ENCODE peak calls at places on chromosomes 2 and 18, in six cellular contexts. Q, A, R, O, D and Z are unnamed samples.

GRCh38 chr2:55045685-55046221 is 4.5 kb downstream of the RTN4 start:
- DNase-seq in Q (no peak), A (no peak), R (no peak), O (no peak), D (peak), Z (no peak)

GRCh38 chr2:172968061-172968469 is 107.6 kb upstream of the MAP3K20 start:
- DNase-seq in Q (no peak), A (no peak), R (no peak), O (peak), D (peak), Z (no peak)

GRCh38 chr2:15780912-15781574 is 159.3 kb upstream of the MYCN start:
- DNase-seq in Q (no peak), A (no peak), R (peak), O (no peak), D (no peak), Z (no peak)

GRCh38 chr2:104860141-104860790 is 6.4 kb downstream of the POU3F3 start:
- DNase-seq in Q (no peak), A (no peak), R (peak), O (no peak), D (no peak), Z (no peak)

GRCh38 chr18:31275722-31276463 is 42.1 kb upstream of the DSG1 start:
- DNase-seq in Q (no peak), A (no peak), R (no peak), O (no peak), D (peak), Z (peak)

GRCh38 chr18:54360406-54360805 is 2.7 kb downstream of the C18orf54 start:
- DNase-seq in Q (no peak), A (no peak), R (peak), O (no peak), D (no peak), Z (no peak)

GRCh38 chr2:28233070-28233718 is 159.5 kb upstream of the FOSL2 start:
- DNase-seq in Q (no peak), A (no peak), R (no peak), O (no peak), D (peak), Z (no peak)

GRCh38 chr2:144320491-144320890 is 199.4 kb downstream of the ZEB2 start:
- DNase-seq in Q (no peak), A (no peak), R (no peak), O (no peak), D (peak), Z (peak)

GRCh38 chr2:18750662-18751554 is 161.5 kb upstream of the NT5C1B start:
- DNase-seq in Q (no peak), A (no peak), R (no peak), O (no peak), D (peak), Z (no peak)

GRCh38 chr2:10196275-10196892 is 73.8 kb downstream of the RRM2 start:
- DNase-seq in Q (peak), A (no peak), R (no peak), O (no peak), D (no peak), Z (no peak)

GRCh38 chr18:60506682-60507081 is 134.1 kb upstream of the MC4R start:
- DNase-seq in Q (peak), A (no peak), R (no peak), O (no peak), D (no peak), Z (no peak)

GRCh38 chr18:68764016-68764415 is 33.9 kb upstream of the CCDC102B start:
- DNase-seq in Q (no peak), A (no peak), R (no peak), O (no peak), D (peak), Z (no peak)

GRCh38 chr2:170475878-170476277 is 239.3 kb upstream of the SP5 start:
- DNase-seq in Q (no peak), A (no peak), R (no peak), O (no peak), D (peak), Z (no peak)

GRCh38 chr2:126704434-126705165 is 48.6 kb downstream of the GYPC start:
- DNase-seq in Q (no peak), A (no peak), R (no peak), O (no peak), D (no peak), Z (no peak)

GRCh38 chr2:159564081-159564480 is 52.3 kb downstream of the BAZ2B start:
- DNase-seq in Q (peak), A (no peak), R (no peak), O (no peak), D (no peak), Z (no peak)

GRCh38 chr2:155372969-155373368 is 674.5 kb downstream of the KCNJ3 start:
- DNase-seq in Q (no peak), A (no peak), R (no peak), O (no peak), D (peak), Z (no peak)

GRCh38 chr18:23743733-23744333 is 54.6 kb downstream of the LAMA3 start:
- DNase-seq in Q (no peak), A (no peak), R (no peak), O (no peak), D (no peak), Z (peak)

GRCh38 chr2:134438371-134438770 is 184.5 kb downstream of the MGAT5 start:
- DNase-seq in Q (no peak), A (no peak), R (no peak), O (no peak), D (no peak), Z (no peak)

GRCh38 chr18:48544116-48544515 is 5.3 kb downstream of the CTIF start:
- DNase-seq in Q (no peak), A (no peak), R (no peak), O (no peak), D (no peak), Z (no peak)

GRCh38 chr2:118705032-118705431 is 142.4 kb downstream of the EN1 start:
- DNase-seq in Q (no peak), A (no peak), R (no peak), O (no peak), D (peak), Z (no peak)

DNA sequence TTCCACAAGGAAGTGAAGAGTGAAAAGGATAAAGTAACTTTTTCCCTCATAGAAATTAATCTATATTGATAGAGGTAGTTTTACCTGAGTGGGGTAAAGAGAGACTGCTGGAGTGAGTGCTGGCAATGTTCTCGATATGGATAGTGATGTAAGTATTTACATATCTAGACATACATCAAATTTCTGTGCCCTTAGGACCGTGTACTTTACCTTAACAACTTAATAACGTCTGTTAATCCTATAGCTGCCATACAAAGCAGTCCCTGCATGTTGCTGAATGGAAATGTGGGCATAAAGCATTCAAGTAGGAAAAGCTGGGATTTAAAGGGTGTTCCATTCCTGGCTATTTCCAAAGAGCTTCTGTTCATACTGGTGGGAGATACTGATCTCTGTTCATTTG is 162.4 kb upstream of the NOSTRIN start:
- DNase-seq in Q (no peak), A (no peak), R (no peak), O (no peak), D (no peak), Z (no peak)
- H3K27ac ChIP-seq in Q (no peak), A (peak), R (no peak), O (peak), D (no peak), Z (no peak)

DNA sequence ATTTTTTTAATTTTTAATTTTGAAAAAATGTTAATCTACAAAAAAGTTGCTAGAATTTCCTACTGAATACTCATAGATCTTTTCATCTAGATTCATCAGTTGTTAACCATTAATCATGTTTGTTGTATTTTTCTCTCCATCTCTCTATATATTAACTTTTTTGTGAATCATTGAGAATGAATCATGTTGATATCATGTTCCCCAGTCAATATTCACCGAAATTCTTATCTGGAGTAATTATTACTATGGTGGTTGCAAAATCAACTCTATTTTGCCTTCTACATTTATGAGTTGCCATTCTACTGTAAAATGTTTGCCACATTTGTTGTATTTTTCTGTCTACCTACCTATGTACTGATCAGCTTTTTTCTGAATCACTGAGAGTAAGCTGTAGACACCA is 154.0 kb downstream of the SPP2 start:
- DNase-seq in Q (no peak), A (no peak), R (no peak), O (no peak), D (peak), Z (no peak)
- H3K27ac ChIP-seq in Q (peak), A (no peak), R (no peak), O (no peak), D (peak), Z (peak)

DNA sequence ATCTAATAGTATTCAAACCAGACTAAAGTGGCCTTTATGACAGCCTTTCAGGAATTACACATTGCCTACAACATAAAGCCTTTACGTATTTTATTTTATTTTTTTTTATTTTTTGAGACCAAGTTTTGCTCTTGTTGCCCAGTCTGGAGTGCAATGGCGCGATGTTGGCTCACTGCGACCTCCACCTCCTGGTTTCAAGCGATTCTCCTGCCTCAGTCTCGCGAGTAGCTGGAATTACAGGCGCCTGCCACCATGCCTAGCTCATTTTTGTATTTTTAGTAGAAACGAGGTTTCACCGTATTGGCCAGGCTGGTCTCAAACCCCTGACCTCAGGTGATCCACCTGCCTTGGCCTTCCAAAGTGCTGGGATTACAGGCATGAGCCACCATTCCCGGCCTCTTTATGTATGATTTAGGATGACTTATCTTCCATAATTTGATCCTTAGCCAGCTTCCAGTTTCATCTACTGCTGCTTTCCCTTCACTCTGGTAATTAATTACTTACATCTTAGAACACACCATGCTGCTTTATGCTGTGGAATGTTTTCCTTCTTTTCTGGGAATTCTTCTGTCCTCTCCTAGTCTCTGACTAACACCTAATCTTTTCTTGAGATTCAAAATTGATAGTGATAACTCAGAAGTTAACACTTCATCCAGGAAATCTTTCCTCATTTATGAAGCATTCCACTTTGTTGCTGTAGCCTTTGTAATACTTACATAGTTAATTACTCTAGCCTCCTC is 2.6 kb downstream of the USP14 start:
- DNase-seq in Q (no peak), A (no peak), R (no peak), O (no peak), D (no peak), Z (no peak)
- H3K27ac ChIP-seq in Q (no peak), A (no peak), R (no peak), O (no peak), D (no peak), Z (no peak)

DNA sequence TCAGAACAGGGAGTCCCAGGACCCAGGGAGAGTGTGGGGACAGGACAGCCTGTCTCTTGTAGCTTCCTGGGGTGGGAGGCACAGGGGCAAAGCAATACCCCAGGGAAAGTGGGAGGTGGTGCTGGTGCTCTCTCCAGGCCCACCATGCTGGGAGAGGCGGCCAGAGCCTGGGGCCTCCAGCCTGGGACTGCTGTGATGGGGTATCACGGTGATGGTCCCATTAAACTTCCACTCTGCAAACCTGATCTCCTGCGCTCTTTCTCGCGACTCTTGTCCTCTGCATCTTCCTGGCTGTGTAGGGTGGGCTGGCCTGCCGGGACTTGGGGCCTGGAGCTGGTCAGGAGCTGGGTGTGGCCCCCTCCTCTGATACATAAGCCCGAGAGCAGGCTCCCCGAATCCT is 8.0 kb upstream of the CAPN10 start:
- DNase-seq in Q (no peak), A (no peak), R (no peak), O (no peak), D (no peak), Z (no peak)
- H3K27ac ChIP-seq in Q (no peak), A (no peak), R (no peak), O (no peak), D (peak), Z (no peak)

DNA sequence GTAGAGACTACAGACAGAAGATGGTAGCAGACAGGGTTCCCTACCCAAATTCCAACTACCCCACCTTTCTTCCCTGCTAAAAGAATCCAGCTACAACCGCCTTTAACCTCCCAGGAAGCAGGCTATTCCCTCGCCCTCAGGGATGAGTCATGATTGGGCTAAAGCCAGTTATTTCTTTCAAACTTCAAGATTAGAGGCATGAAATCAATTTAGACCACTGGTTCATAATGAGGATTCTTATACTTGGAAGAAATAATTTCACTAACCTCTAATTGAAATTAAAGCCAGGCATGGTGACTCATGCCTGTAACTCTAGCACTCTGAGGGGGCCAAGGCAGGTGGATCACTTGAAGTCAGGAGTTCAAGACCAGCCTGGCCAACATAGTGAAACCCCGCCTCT is 20.0 kb downstream of the TRIP12 start:
- DNase-seq in Q (peak), A (no peak), R (no peak), O (no peak), D (peak), Z (no peak)
- H3K27ac ChIP-seq in Q (peak), A (no peak), R (no peak), O (no peak), D (peak), Z (peak)

GRCh38 chr2:37068671-37069070 is 15.5 kb downstream of the HEATR5B start:
- DNase-seq in Q (no peak), A (no peak), R (no peak), O (no peak), D (no peak), Z (no peak)
- H3K27ac ChIP-seq in Q (no peak), A (no peak), R (no peak), O (no peak), D (no peak), Z (no peak)

DNA sequence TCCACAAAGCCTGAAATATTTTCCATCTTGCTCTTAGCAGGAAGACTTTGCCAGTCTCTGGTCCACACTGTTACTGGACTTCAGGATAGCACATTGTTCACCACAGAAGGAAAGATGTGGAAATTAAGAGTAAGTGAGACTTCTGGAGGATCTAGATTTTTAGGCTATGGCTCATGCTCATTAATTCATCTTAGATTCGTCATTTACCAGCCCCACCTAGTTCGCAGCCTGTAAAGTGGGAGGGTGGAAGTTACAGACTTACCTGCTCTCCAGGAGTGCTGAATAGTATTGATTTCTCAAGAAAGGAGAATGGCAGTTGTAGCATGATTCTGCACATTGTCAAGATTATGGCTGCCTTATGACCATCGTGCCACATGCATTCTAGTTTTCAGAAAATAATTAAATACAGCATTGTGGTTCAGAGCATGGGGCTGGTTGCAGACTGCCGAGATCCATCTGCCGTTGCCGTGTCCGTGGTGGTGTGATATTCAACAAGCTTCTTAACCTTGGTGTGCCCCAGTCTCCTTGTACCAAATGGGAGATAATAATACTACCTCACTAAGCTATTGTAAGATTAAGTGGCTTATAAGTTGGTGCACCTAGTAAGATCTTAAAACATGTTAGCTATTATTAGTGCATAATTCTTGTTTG is 56.8 kb downstream of the RNF144A start:
- DNase-seq in Q (no peak), A (peak), R (no peak), O (no peak), D (peak), Z (peak)
- H3K27ac ChIP-seq in Q (no peak), A (no peak), R (no peak), O (no peak), D (peak), Z (no peak)